ENCODE peak calls at places on chromosomes 6 and 20, in eight cellular contexts. Z, J, X, Q, M, Y, T and A are unnamed samples.

GRCh38 chr6:12403201-12403826 is 113.2 kb downstream of the EDN1 start:
- DNase-seq in Y (peak), Z (peak), M (no peak), J (no peak), X (no peak), T (no peak), Q (no peak), A (no peak)

GRCh38 chr6:157236040-157236725 is 87.1 kb downstream of the TMEM242 start:
- DNase-seq in Z (no peak), M (no peak), Q (no peak), J (no peak), T (no peak), Y (no peak), X (peak), A (no peak)

GRCh38 chr6:111952821-111953535 is 79.7 kb upstream of the FYN start:
- DNase-seq in Z (no peak), M (no peak), Y (peak), X (no peak), T (no peak), Q (no peak), J (no peak), A (no peak)

GRCh38 chr20:44489223-44489622 is 13.5 kb downstream of the TTPAL start:
- DNase-seq in M (no peak), Z (no peak), X (no peak), J (no peak), Y (no peak), T (no peak), Q (no peak), A (no peak)

GRCh38 chr6:108274546-108274945 is 13.7 kb upstream of the SNX3 start:
- DNase-seq in Y (no peak), Q (no peak), M (no peak), T (no peak), J (no peak), X (no peak), Z (no peak), A (no peak)

GRCh38 chr6:16824804-16825777 is 63.8 kb upstream of the ATXN1 start:
- DNase-seq in X (no peak), Y (no peak), T (no peak), M (no peak), Q (no peak), Z (no peak), J (no peak), A (no peak)

GRCh38 chr6:52417675-52418111 is 2.4 kb upstream of the EFHC1 start:
- DNase-seq in X (no peak), Q (peak), Y (peak), J (peak), M (no peak), T (no peak), Z (peak), A (no peak)

GRCh38 chr6:167679137-167679736 is 147.5 kb upstream of the AFDN start:
- DNase-seq in J (no peak), T (no peak), X (no peak), M (no peak), Z (no peak), Y (no peak), Q (no peak), A (no peak)

GRCh38 chr20:53859684-53860083 is 210.7 kb downstream of the BCAS1 start:
- DNase-seq in Y (no peak), T (peak), Q (no peak), M (no peak), J (no peak), Z (no peak), X (no peak), A (no peak)

GRCh38 chr20:51574248-51575033 is 31.9 kb upstream of the NFATC2 start:
- DNase-seq in Z (no peak), T (no peak), Q (no peak), M (no peak), J (no peak), Y (no peak), X (no peak), A (no peak)

GRCh38 chr6:163419413-163420314 is 5.1 kb downstream of the QKI start:
- DNase-seq in Q (no peak), Y (no peak), M (no peak), Z (peak), X (no peak), T (no peak), J (no peak), A (no peak)

GRCh38 chr6:1624071-1624847 is 14.5 kb downstream of the FOXC1 start:
- DNase-seq in X (peak), T (no peak), Q (no peak), J (no peak), Y (no peak), M (no peak), Z (no peak), A (no peak)

GRCh38 chr6:170026272-170027110 is 264.4 kb downstream of the DLL1 start:
- DNase-seq in J (no peak), Y (no peak), Z (no peak), X (peak), T (peak), Q (no peak), M (no peak), A (no peak)

GRCh38 chr6:163335671-163336545 is 78.6 kb upstream of the QKI start:
- DNase-seq in Z (peak), J (no peak), Y (no peak), X (no peak), T (no peak), M (no peak), Q (no peak), A (no peak)

GRCh38 chr6:11322252-11322885 is 89.9 kb upstream of the NEDD9 start:
- DNase-seq in J (no peak), X (no peak), M (no peak), Q (no peak), Y (no peak), Z (no peak), T (no peak), A (no peak)

GRCh38 chr20:20890751-20891150 is 178.3 kb upstream of the RALGAPA2 start:
- DNase-seq in X (no peak), Z (no peak), Q (no peak), Y (no peak), M (no peak), T (no peak), J (no peak), A (no peak)

GRCh38 chr6:131173680-131174079 is 38.4 kb downstream of the AKAP7 start:
- DNase-seq in M (no peak), Z (no peak), Q (no peak), T (no peak), Y (no peak), X (no peak), J (no peak), A (no peak)

GRCh38 chr20:34525342-34525708 is 9.1 kb downstream of the DYNLRB1 start:
- DNase-seq in Z (peak), Q (no peak), Y (no peak), T (no peak), X (no peak), J (no peak), M (no peak), A (no peak)

GRCh38 chr6:140371360-140371870 is 997.0 kb upstream of the CITED2 start:
- DNase-seq in Y (no peak), Z (peak), X (no peak), T (no peak), J (no peak), Q (no peak), M (no peak), A (peak)

GRCh38 chr6:20906938-20907337 is 372.7 kb downstream of the CDKAL1 start:
- DNase-seq in X (no peak), J (peak), M (no peak), Q (no peak), Z (peak), T (no peak), Y (peak), A (no peak)

GRCh38 chr20:8242827-8243764 is 111.0 kb downstream of the PLCB1 start:
- DNase-seq in M (no peak), Q (no peak), Z (peak), T (no peak), X (no peak), Y (no peak), J (no peak), A (no peak)

GRCh38 chr6:165580139-165580538 is 82.9 kb downstream of the PDE10A start:
- DNase-seq in T (no peak), J (no peak), M (no peak), Z (peak), Q (no peak), X (no peak), Y (no peak), A (no peak)

GRCh38 chr6:78835817-78836216 is 31.5 kb upstream of the IRAK1BP1 start:
- DNase-seq in Y (peak), J (no peak), Q (no peak), X (no peak), Z (no peak), M (no peak), T (no peak), A (no peak)

GRCh38 chr20:62358728-62359490 is 8.2 kb downstream of the LAMA5 start:
- DNase-seq in Q (no peak), T (no peak), J (no peak), Y (no peak), X (no peak), M (no peak), Z (no peak), A (no peak)

GRCh38 chr6:87012743-87013142 is 75.4 kb downstream of the HTR1E start:
- DNase-seq in J (no peak), T (no peak), X (no peak), Y (no peak), Q (no peak), Z (no peak), M (no peak), A (no peak)

GRCh38 chr20:21808863-21809664 is 103.6 kb downstream of the PAX1 start:
- DNase-seq in Z (no peak), J (no peak), X (peak), M (no peak), Q (peak), T (no peak), Y (peak), A (no peak)

GRCh38 chr6:131929227-131929626 is 21.9 kb downstream of the CCN2 start:
- DNase-seq in J (no peak), Z (no peak), Y (no peak), X (no peak), M (no peak), T (no peak), Q (peak), A (no peak)

GRCh38 chr6:4914412-4915159 is 89.3 kb downstream of the RPP40 start:
- DNase-seq in J (peak), T (no peak), Q (no peak), M (no peak), Y (no peak), Z (peak), X (no peak), A (no peak)

GRCh38 chr6:27209167-27209566 is 38.3 kb upstream of the PRSS16 start:
- DNase-seq in Y (no peak), T (no peak), Z (no peak), J (no peak), M (no peak), Q (no peak), X (no peak), A (no peak)

GRCh38 chr6:125363360-125364121 is 61.8 kb upstream of the HDDC2 start:
- DNase-seq in Q (peak), J (no peak), X (peak), Z (peak), T (peak), Y (no peak), M (no peak), A (no peak)

GRCh38 chr6:111427341-111428116 is 55.5 kb downstream of the REV3L start:
- DNase-seq in Z (peak), M (no peak), T (no peak), J (peak), Y (peak), X (no peak), Q (no peak), A (no peak)

GRCh38 chr20:46970937-46971630 is 76.4 kb downstream of the EYA2 start:
- DNase-seq in X (no peak), T (no peak), M (no peak), Y (peak), Z (peak), J (no peak), Q (peak), A (no peak)

GRCh38 chr6:884570-884969 is 191.6 kb upstream of the EXOC2 start:
- DNase-seq in T (no peak), M (no peak), X (no peak), Q (no peak), J (no peak), Y (no peak), Z (no peak), A (no peak)

GRCh38 chr6:33885121-33886057 is 81.6 kb upstream of the MLN start:
- DNase-seq in Y (peak), J (peak), T (no peak), X (no peak), Q (no peak), M (no peak), Z (peak), A (no peak)

GRCh38 chr6:95866732-95867131 is 149.0 kb upstream of the FUT9 start:
- DNase-seq in X (no peak), M (no peak), J (no peak), Q (peak), T (no peak), Z (no peak), Y (peak), A (no peak)

GRCh38 chr6:106146852-106147351 is 60.8 kb downstream of the PRDM1 start:
- DNase-seq in X (no peak), Q (no peak), M (no peak), Z (no peak), T (no peak), Y (no peak), J (no peak), A (no peak)

GRCh38 chr20:63092660-63093215 is 86.0 kb upstream of the BHLHE23 start:
- DNase-seq in Z (no peak), J (no peak), T (no peak), X (peak), Q (peak), M (no peak), Y (no peak), A (no peak)

DNA sequence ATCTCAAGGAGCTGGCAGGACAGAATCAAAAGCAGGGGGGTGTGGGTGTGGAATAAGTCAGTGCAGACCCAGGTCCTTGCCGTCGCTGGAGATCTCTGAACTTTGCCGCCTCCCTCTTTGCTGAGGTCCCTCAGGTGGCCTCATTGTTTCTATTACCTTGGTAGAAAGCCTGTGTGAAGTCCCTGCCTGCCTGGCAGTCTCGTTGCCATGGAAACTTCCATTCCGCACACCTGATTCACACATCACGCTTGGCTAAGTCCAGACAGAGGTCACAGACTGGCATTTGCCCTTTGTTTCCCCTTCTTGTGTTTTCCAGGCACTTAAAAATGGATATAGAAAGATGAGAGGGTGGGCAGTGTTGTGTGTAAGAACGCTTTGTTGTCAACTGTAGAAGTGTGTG is 260.6 kb downstream of the PRL start:
- DNase-seq in Q (no peak), J (no peak), T (no peak), Y (peak), Z (no peak), X (no peak), M (no peak), A (no peak)
- H3K4me3 ChIP-seq in Q (no peak), J (no peak), T (no peak), Y (no peak), Z (no peak), X (no peak), M (no peak), A (no peak)

GRCh38 chr6:126440923-126441322 is 101.0 kb downstream of the CENPW start:
- DNase-seq in T (no peak), Q (no peak), Z (no peak), M (no peak), J (no peak), Y (no peak), X (no peak), A (no peak)
- H3K4me3 ChIP-seq in T (no peak), Q (no peak), Z (no peak), M (no peak), J (no peak), Y (no peak), X (no peak), A (no peak)

GRCh38 chr20:24994470-24995368 is 2.2 kb upstream of the APMAP start:
- DNase-seq in Q (peak), Z (peak), T (peak), X (peak), J (peak), M (peak), Y (peak), A (no peak)
- H3K4me3 ChIP-seq in Q (no peak), Z (peak), T (peak), X (no peak), J (no peak), M (no peak), Y (no peak), A (peak)

GRCh38 chr6:56840467-56841371 is 114.2 kb upstream of the BEND6 start:
- DNase-seq in Z (peak), T (no peak), Y (peak), Q (no peak), X (no peak), J (no peak), M (no peak), A (no peak)
- H3K4me3 ChIP-seq in Z (peak), T (no peak), Y (peak), Q (peak), X (no peak), J (peak), M (no peak), A (peak)

GRCh38 chr6:121934461-121934860 is 465.0 kb upstream of the HSF2 start:
- DNase-seq in T (no peak), Z (peak), M (no peak), Y (no peak), Q (no peak), J (no peak), X (no peak), A (peak)

DNA sequence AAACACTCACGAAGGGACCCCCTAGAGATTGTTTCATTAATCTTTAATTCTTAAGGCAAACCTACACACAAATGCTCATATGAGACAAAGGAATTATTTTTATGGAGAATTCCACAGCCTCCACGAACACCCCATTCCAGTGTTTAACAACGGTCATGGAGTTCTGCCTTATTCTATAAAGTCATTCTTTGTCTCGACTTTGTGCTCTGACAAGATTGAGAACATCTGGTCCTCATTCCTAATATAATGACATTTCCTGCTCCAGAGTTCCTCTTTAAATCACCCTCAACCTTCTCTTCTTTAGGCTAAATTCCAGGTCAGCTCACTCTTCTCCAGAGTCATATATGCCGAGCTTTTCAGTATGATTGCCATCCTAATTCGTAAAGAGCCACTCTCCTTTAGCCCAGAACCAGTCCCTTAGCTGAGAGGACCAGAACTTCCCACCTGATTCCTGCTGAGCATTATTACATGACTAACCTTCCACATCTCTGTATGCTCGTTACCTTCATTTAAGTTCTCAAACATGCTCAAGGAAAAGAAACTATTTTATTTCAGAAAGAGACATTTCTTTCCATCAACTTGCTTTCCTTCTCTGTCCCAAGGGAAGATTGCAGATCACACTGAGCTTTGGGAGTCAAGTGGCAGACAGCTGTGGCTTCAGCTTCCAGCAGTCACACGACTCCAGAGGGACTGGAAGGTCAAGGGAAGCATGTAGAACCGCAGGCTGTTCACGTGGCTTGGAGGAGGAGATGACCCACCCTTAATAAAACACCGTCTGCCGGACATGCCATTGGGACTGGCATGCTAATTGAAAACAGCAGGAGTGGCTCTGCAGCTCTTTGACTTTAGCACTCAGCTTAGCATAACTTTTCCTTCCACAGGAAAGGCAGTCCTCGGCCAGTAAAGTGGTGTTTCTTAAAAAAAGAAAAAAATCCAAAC is 467.1 kb upstream of the HSF2 start:
- DNase-seq in Q (peak), X (no peak), Z (peak), Y (peak), J (peak), T (no peak), M (no peak), A (no peak)
- H3K4me3 ChIP-seq in Q (no peak), X (no peak), Z (peak), Y (no peak), J (no peak), T (no peak), M (no peak), A (peak)